ENCODE peak calls at places on chromosome 7, in six cellular contexts. One of them, this sample, is unnamed.

GRCh38 chr7:74194686-74195085 is 15.1 kb upstream of the LAT2 start:
- DNase-seq in astrocyte: no peak
- DNase-seq in H9: no peak
- DNase-seq in GM12878: no peak
- DNase-seq in PC-3: no peak
- DNase-seq in colonic mucosa: no peak
- DNase-seq in this sample: no peak

GRCh38 chr7:35015346-35015859 is 21.9 kb downstream of the DPY19L1 start:
- DNase-seq in astrocyte: peak; percentile 56
- DNase-seq in GM12878: no peak
- DNase-seq in H9: peak; percentile 31
- DNase-seq in colonic mucosa: no peak
- DNase-seq in PC-3: no peak
- DNase-seq in this sample: no peak

GRCh38 chr7:82317257-82317721 is 126.3 kb downstream of the CACNA2D1 start:
- DNase-seq in astrocyte: no peak
- DNase-seq in GM12878: no peak
- DNase-seq in colonic mucosa: no peak
- DNase-seq in H9: no peak
- DNase-seq in PC-3: no peak
- DNase-seq in this sample: no peak

GRCh38 chr7:47381132-47381495 is 200.8 kb downstream of the TNS3 start:
- DNase-seq in astrocyte: peak; percentile 49
- DNase-seq in H9: no peak
- DNase-seq in PC-3: no peak
- DNase-seq in colonic mucosa: no peak
- DNase-seq in GM12878: no peak
- DNase-seq in this sample: no peak

GRCh38 chr7:137032436-137032835 is 164.0 kb downstream of the CHRM2 start:
- DNase-seq in colonic mucosa: no peak
- DNase-seq in astrocyte: peak; percentile 70
- DNase-seq in PC-3: no peak
- DNase-seq in GM12878: no peak
- DNase-seq in H9: no peak
- DNase-seq in this sample: no peak

GRCh38 chr7:114293289-114294012 is 121.2 kb upstream of the FOXP2 start:
- DNase-seq in astrocyte: no peak
- DNase-seq in PC-3: no peak
- DNase-seq in colonic mucosa: no peak
- DNase-seq in H9: no peak
- DNase-seq in GM12878: no peak
- DNase-seq in this sample: no peak

GRCh38 chr7:101947899-101948298 is 130.5 kb downstream of the CUX1 start:
- DNase-seq in H9: no peak
- DNase-seq in PC-3: no peak
- DNase-seq in colonic mucosa: no peak
- DNase-seq in GM12878: no peak
- DNase-seq in astrocyte: peak; percentile 47
- DNase-seq in this sample: no peak

GRCh38 chr7:77501165-77501515 is 36.0 kb upstream of the PTPN12 start:
- DNase-seq in PC-3: no peak
- DNase-seq in colonic mucosa: no peak
- DNase-seq in H9: no peak
- DNase-seq in astrocyte: no peak
- DNase-seq in GM12878: no peak
- DNase-seq in this sample: no peak

GRCh38 chr7:148135106-148135505 is 455.5 kb upstream of the C7orf33 start:
- DNase-seq in astrocyte: no peak
- DNase-seq in GM12878: no peak
- DNase-seq in H9: no peak
- DNase-seq in colonic mucosa: no peak
- DNase-seq in PC-3: peak; percentile 42
- DNase-seq in this sample: no peak

GRCh38 chr7:45133877-45134276 is 22.4 kb upstream of the TBRG4 start:
- DNase-seq in astrocyte: no peak
- DNase-seq in GM12878: no peak
- DNase-seq in PC-3: no peak
- DNase-seq in colonic mucosa: no peak
- DNase-seq in H9: no peak
- DNase-seq in this sample: no peak

GRCh38 chr7:112510032-112510742 is 29.4 kb downstream of the LSMEM1 start:
- DNase-seq in astrocyte: peak; percentile 86
- DNase-seq in GM12878: peak; percentile 17
- DNase-seq in colonic mucosa: no peak
- DNase-seq in PC-3: peak; percentile 48
- DNase-seq in H9: no peak
- DNase-seq in this sample: no peak

GRCh38 chr7:84190016-84190705 is 4.4 kb downstream of the SEMA3A start:
- DNase-seq in PC-3: peak; percentile 86
- DNase-seq in astrocyte: peak; percentile 46
- DNase-seq in GM12878: no peak
- DNase-seq in colonic mucosa: no peak
- DNase-seq in H9: no peak
- DNase-seq in this sample: no peak

GRCh38 chr7:134016223-134016941 is 110.8 kb upstream of the LRGUK start:
- DNase-seq in colonic mucosa: peak; percentile 33
- DNase-seq in H9: peak; percentile 38
- DNase-seq in GM12878: no peak
- DNase-seq in astrocyte: peak; percentile 10
- DNase-seq in PC-3: peak; percentile 49
- DNase-seq in this sample: no peak

GRCh38 chr7:134018321-134018720 is 108.8 kb upstream of the LRGUK start:
- DNase-seq in GM12878: no peak
- DNase-seq in astrocyte: no peak
- DNase-seq in PC-3: no peak
- DNase-seq in colonic mucosa: no peak
- DNase-seq in H9: no peak
- DNase-seq in this sample: no peak

GRCh38 chr7:134016942-134017303 is 110.2 kb upstream of the LRGUK start:
- DNase-seq in astrocyte: no peak
- DNase-seq in colonic mucosa: no peak
- DNase-seq in PC-3: no peak
- DNase-seq in GM12878: no peak
- DNase-seq in H9: no peak
- DNase-seq in this sample: no peak

GRCh38 chr7:134013249-134013648 is 113.9 kb upstream of the LRGUK start:
- DNase-seq in astrocyte: no peak
- DNase-seq in colonic mucosa: no peak
- DNase-seq in GM12878: no peak
- DNase-seq in PC-3: no peak
- DNase-seq in H9: no peak
- DNase-seq in this sample: no peak

DNA sequence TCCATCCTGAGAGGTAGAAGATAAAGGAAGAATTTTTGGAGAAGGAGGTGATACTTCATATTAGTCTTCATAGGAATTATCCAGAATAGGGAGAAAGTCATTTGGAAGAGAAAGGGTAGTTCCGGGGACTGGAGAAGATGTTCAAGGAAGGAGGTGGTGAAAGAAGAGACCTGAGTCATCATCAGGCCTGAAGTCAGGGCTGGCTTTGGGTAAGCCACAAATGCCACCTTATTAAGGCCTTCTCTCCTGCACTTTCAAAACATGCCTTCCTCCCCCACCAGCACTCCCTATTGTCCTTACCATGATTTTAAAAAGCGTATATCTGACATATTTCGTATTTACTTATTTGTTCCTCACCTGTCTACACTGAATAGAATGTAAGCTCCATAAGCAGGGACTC is 112.2 kb upstream of the LRGUK start:
- DNase-seq in GM12878: no peak
- DNase-seq in astrocyte: peak; percentile 5
- DNase-seq in H9: no peak
- DNase-seq in PC-3: peak; percentile 4
- DNase-seq in colonic mucosa: no peak
- DNase-seq in this sample: no peak
- H3K9ac ChIP-seq in GM12878: no peak overlapping the region
- H3K9ac ChIP-seq in astrocyte: no peak overlapping the region
- H3K9ac ChIP-seq in H9: peak overlapping the region; percentile 23
- H3K9ac ChIP-seq in PC-3: no peak overlapping the region
- H3K9ac ChIP-seq in colonic mucosa: no peak overlapping the region
- H3K9ac ChIP-seq in this sample: no peak overlapping the region

DNA sequence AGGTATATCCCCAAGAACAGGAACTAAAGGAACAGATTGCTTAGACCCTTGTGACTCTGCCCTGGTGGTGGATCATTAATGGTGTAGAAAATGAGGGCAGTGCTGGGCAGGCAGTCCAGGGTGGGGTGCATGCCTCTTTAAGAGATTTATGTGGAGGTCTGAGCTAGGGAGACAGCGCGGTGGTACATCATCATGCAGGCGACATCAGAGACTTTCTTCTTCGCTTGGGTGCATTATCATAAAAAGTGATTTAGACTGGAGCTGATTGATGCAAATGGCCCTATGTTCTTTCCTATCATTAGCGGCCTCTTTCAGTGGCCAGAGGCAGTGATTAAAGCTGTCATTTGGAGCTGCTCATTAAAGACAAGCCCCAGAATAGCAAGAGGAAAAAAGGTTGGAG is 519.1 kb upstream of the GALNT17 start:
- DNase-seq in colonic mucosa: no peak
- DNase-seq in H9: no peak
- DNase-seq in PC-3: no peak
- DNase-seq in GM12878: no peak
- DNase-seq in astrocyte: no peak
- DNase-seq in this sample: no peak
- H3K9ac ChIP-seq in colonic mucosa: no peak overlapping the region
- H3K9ac ChIP-seq in H9: no peak overlapping the region
- H3K9ac ChIP-seq in PC-3: no peak overlapping the region
- H3K9ac ChIP-seq in GM12878: no peak overlapping the region
- H3K9ac ChIP-seq in astrocyte: no peak overlapping the region
- H3K9ac ChIP-seq in this sample: no peak overlapping the region

GRCh38 chr7:133650067-133650466 is 397.2 kb downstream of the EXOC4 start:
- DNase-seq in GM12878: no peak
- DNase-seq in PC-3: no peak
- DNase-seq in astrocyte: peak; percentile 67
- DNase-seq in H9: no peak
- DNase-seq in colonic mucosa: no peak
- DNase-seq in this sample: no peak
- H3K9ac ChIP-seq in GM12878: no peak overlapping the region
- H3K9ac ChIP-seq in PC-3: no peak overlapping the region
- H3K9ac ChIP-seq in astrocyte: no peak overlapping the region
- H3K9ac ChIP-seq in H9: no peak overlapping the region
- H3K9ac ChIP-seq in colonic mucosa: no peak overlapping the region
- H3K9ac ChIP-seq in this sample: no peak overlapping the region

DNA sequence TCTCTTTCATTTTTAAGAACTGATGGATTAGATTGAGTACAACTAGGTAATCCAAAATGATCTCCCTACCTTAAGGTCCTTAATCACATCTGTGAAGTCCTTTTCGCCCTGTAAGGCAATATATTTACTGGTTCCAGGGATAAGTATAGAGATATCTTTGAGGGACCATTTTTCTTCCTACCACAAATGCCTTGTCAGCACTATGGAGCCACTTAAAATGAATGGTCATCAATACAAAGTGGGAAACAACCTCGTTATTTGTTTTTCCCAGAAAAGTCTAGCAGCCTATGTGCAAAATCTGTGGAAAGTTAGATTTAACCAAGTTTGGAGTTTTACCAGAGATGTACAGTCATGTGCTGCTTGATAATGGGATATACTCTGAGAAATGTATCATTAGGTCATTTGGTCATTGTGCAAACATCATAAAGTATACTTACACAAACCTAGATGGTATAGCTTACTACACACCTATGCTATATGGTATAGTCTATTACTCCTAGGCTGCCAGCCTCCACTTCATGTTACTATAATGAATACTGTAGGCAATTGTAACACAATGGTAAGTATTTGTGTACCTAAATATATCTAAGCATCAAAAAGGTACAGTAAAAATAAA is 366.2 kb upstream of the TMEM229A start:
- DNase-seq in GM12878: no peak
- DNase-seq in PC-3: peak; percentile 42
- DNase-seq in H9: no peak
- DNase-seq in astrocyte: no peak
- DNase-seq in colonic mucosa: no peak
- DNase-seq in this sample: no peak
- H3K9ac ChIP-seq in GM12878: no peak overlapping the region
- H3K9ac ChIP-seq in PC-3: no peak overlapping the region
- H3K9ac ChIP-seq in H9: no peak overlapping the region
- H3K9ac ChIP-seq in astrocyte: no peak overlapping the region
- H3K9ac ChIP-seq in colonic mucosa: no peak overlapping the region
- H3K9ac ChIP-seq in this sample: no peak overlapping the region

DNA sequence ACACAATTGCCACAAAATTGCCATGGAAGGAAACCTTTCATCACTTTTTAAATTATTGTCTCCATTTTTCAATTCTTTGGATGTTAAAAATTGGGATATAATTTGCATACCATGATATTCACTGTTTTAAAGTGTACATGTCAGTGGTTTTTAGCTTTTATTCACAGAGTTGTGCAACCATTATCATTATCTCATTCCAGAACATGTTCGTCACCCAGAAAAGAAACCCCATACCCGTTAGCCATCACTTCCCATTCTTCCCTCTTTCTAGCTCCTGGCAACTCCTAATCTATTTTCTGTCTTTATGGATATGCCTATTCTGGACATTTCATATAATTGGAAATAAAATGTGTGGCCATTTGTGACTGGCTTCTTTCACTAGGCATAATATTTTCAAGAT is 260.3 kb upstream of the FERD3L start:
- DNase-seq in H9: no peak
- DNase-seq in astrocyte: peak; percentile 81
- DNase-seq in PC-3: peak; percentile 23
- DNase-seq in GM12878: no peak
- DNase-seq in colonic mucosa: no peak
- DNase-seq in this sample: no peak
- H3K9ac ChIP-seq in H9: no peak overlapping the region
- H3K9ac ChIP-seq in astrocyte: peak overlapping the region; percentile 13
- H3K9ac ChIP-seq in PC-3: no peak overlapping the region
- H3K9ac ChIP-seq in GM12878: no peak overlapping the region
- H3K9ac ChIP-seq in colonic mucosa: no peak overlapping the region
- H3K9ac ChIP-seq in this sample: no peak overlapping the region

GRCh38 chr7:55131421-55131929 is 112.7 kb downstream of the EGFR start:
- DNase-seq in colonic mucosa: no peak
- DNase-seq in PC-3: no peak
- DNase-seq in astrocyte: no peak
- DNase-seq in H9: no peak
- DNase-seq in GM12878: no peak
- DNase-seq in this sample: peak; percentile 79
- H3K9ac ChIP-seq in colonic mucosa: no peak overlapping the region
- H3K9ac ChIP-seq in PC-3: peak overlapping the region; percentile 67
- H3K9ac ChIP-seq in astrocyte: peak overlapping the region; percentile 92
- H3K9ac ChIP-seq in H9: no peak overlapping the region
- H3K9ac ChIP-seq in GM12878: no peak overlapping the region
- H3K9ac ChIP-seq in this sample: no peak overlapping the region

GRCh38 chr7:106426803-106427202 is 142.0 kb upstream of the NAMPT start:
- DNase-seq in colonic mucosa: no peak
- DNase-seq in astrocyte: no peak
- DNase-seq in PC-3: no peak
- DNase-seq in H9: no peak
- DNase-seq in GM12878: no peak
- DNase-seq in this sample: no peak

GRCh38 chr7:106423836-106424475 is 139.2 kb upstream of the NAMPT start:
- DNase-seq in H9: no peak
- DNase-seq in colonic mucosa: no peak
- DNase-seq in GM12878: no peak
- DNase-seq in astrocyte: no peak
- DNase-seq in PC-3: no peak
- DNase-seq in this sample: no peak

GRCh38 chr7:106423111-106423510 is 138.3 kb upstream of the NAMPT start:
- DNase-seq in H9: no peak
- DNase-seq in PC-3: no peak
- DNase-seq in GM12878: no peak
- DNase-seq in astrocyte: no peak
- DNase-seq in colonic mucosa: no peak
- DNase-seq in this sample: no peak

GRCh38 chr7:106424476-106425016 is 139.8 kb upstream of the NAMPT start:
- DNase-seq in GM12878: no peak
- DNase-seq in colonic mucosa: no peak
- DNase-seq in astrocyte: no peak
- DNase-seq in H9: no peak
- DNase-seq in PC-3: no peak
- DNase-seq in this sample: no peak

GRCh38 chr7:106425017-106425719 is 140.4 kb upstream of the NAMPT start:
- DNase-seq in PC-3: peak; percentile 72
- DNase-seq in GM12878: peak; percentile 93
- DNase-seq in H9: no peak
- DNase-seq in astrocyte: peak; percentile 99
- DNase-seq in colonic mucosa: peak; percentile 59
- DNase-seq in this sample: peak; percentile 82
- H3K9ac ChIP-seq in PC-3: peak overlapping the region; percentile 12
- H3K9ac ChIP-seq in GM12878: peak overlapping the region; percentile 43
- H3K9ac ChIP-seq in H9: no peak overlapping the region
- H3K9ac ChIP-seq in astrocyte: peak overlapping the region; percentile 57
- H3K9ac ChIP-seq in colonic mucosa: no peak overlapping the region
- H3K9ac ChIP-seq in this sample: no peak overlapping the region

This sample was measured in kidney.